ENCODE peak calls at places on chromosome 21, in six cellular contexts. J, X, D, V, G and T are unnamed samples.

GRCh38 chr21:45266518-45267389 is 20.9 kb downstream of the POFUT2 start:
- DNase-seq in D (no peak), J (no peak), V (no peak), G (no peak), X (no peak), T (no peak)

GRCh38 chr21:37555672-37556261 is 189.2 kb downstream of the DYRK1A start:
- DNase-seq in V (no peak), X (no peak), D (no peak), J (no peak), G (no peak), T (no peak)

GRCh38 chr21:19031956-19032355 is 628.4 kb upstream of the TMPRSS15 start:
- DNase-seq in D (no peak), J (no peak), G (no peak), V (no peak), X (no peak), T (no peak)

GRCh38 chr21:16047857-16048256 is 318.1 kb downstream of the USP25 start:
- DNase-seq in D (peak; percentile 46), X (no peak), G (no peak), J (no peak), V (no peak), T (no peak)

GRCh38 chr21:39314155-39315027 is 959 bp upstream of the BRWD1 start:
- DNase-seq in J (peak; percentile 66), D (no peak), V (peak; percentile 61), X (peak; percentile 61), G (peak; percentile 50), T (peak; percentile 16)

GRCh38 chr21:39851219-39851618 is 16.0 kb upstream of the PCP4 start:
- DNase-seq in D (no peak), G (no peak), X (no peak), V (no peak), J (no peak), T (no peak)

GRCh38 chr21:15063821-15064575 is 802 bp downstream of the NRIP1 start:
- DNase-seq in X (peak; percentile 54), G (peak; percentile 41), J (peak; percentile 51), V (peak; percentile 59), D (no peak), T (peak; percentile 21)

GRCh38 chr21:16536661-16537359 is 807.0 kb downstream of the USP25 start:
- DNase-seq in D (no peak), J (no peak), X (no peak), V (no peak), G (no peak), T (no peak)

GRCh38 chr21:30340714-30341573 is 3.5 kb upstream of the KRTAP27-1 start:
- DNase-seq in G (peak; percentile 41), V (peak; percentile 48), J (peak; percentile 58), D (no peak), X (peak; percentile 57), T (peak; percentile 33)

GRCh38 chr21:33734326-33734725 is 92.0 kb downstream of the ITSN1 start:
- DNase-seq in G (no peak), V (no peak), X (no peak), J (no peak), D (peak; percentile 6), T (no peak)

GRCh38 chr21:41641821-41642368 is 125.0 kb downstream of the RIPK4 start:
- DNase-seq in D (peak; percentile 49), V (no peak), G (no peak), J (no peak), X (no peak), T (peak; percentile 72)

GRCh38 chr21:42209801-42210479 is 9.0 kb upstream of the ABCG1 start:
- DNase-seq in X (no peak), D (no peak), G (no peak), J (no peak), V (no peak), T (no peak)

GRCh38 chr21:43979654-43980053 is 32.5 kb upstream of the TRAPPC10 start:
- DNase-seq in X (no peak), D (no peak), V (no peak), J (no peak), G (no peak), T (no peak)
- TF ChIP-seq CTCF in X (no peak), D (no peak), V (no peak), J (no peak), G (no peak), T (no peak)

GRCh38 chr21:26887241-26887640 is 42.0 kb upstream of the ADAMTS1 start:
- DNase-seq in V (no peak), J (no peak), G (no peak), D (no peak), X (no peak), T (no peak)

GRCh38 chr21:26884436-26884835 is 39.2 kb upstream of the ADAMTS1 start:
- DNase-seq in V (no peak), D (no peak), J (no peak), G (no peak), X (no peak), T (no peak)

GRCh38 chr21:26877015-26877414 is 31.8 kb upstream of the ADAMTS1 start:
- DNase-seq in X (no peak), D (no peak), V (no peak), J (no peak), G (no peak), T (no peak)

GRCh38 chr21:26883768-26884167 is 38.6 kb upstream of the ADAMTS1 start:
- DNase-seq in J (no peak), G (no peak), D (no peak), V (no peak), X (no peak), T (no peak)

DNA sequence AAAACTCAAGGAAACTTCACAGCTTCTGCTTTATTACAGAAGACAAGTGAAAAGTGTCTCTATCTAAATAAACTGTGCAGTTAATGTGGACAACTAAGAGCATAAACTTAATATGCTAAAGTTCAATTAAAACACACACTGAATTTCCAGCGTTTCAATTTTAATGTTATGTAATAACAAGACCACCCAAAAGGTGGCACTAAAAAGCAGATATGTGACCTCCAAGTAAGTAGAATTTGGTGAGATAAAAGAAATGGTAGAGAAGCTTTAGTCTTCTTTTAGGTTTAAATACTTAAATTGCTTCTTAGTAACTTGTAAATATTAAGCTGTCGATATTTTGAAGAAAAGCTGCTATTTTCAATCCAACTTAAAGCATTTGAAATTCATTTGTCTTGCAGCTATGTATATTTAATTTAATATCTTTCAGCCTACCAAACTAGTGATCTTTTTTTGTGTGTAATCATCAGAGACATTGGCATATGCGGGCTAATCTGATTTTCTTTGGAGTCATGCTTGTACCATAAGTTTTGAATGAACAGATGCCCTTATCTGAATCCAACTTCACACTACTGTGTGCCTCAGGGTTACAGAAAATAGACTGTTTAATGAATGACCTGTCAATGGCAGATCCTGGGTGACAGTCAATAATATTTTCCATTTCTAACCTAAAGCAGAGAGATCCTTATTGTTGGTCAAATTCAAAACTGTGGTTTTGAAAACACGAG is 36.5 kb upstream of the ADAMTS1 start:
- DNase-seq in J (no peak), X (no peak), D (peak; percentile 8), V (no peak), G (no peak), T (no peak)
- TF ChIP-seq CTCF in J (no peak), X (peak; percentile 48), D (peak; percentile 45), V (peak; percentile 72), G (no peak), T (no peak)

GRCh38 chr21:34795152-34796141 is 126.7 kb downstream of the CLIC6 start:
- DNase-seq in G (peak; percentile 67), X (no peak), D (no peak), J (no peak), V (no peak), T (no peak)
- TF ChIP-seq CTCF in G (no peak), X (no peak), D (no peak), J (no peak), V (no peak), T (no peak)

DNA sequence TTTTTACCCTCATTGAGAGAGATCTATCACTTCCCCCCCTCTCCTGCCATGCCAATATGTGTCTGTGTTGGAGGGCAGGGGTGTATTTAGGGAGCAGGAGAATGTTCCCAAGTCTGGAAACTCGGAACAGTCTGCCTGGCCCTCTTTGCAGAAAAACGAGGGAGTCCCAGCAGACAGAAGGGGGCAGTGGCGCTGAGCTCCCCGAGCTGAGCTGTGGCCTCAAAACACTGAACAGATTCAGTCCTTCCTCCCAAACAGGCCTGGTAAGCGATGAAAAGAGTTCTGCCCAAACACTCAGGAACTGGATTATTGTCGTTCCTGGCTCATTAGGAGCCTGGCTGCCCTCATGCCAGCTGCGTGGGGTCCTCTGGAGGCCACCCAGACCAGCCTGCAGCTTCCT is 981 bp downstream of the CLDN14 start:
- DNase-seq in D (no peak), G (no peak), X (peak; percentile 23), J (peak; percentile 57), V (peak; percentile 21), T (no peak)
- TF ChIP-seq CTCF in D (peak; percentile 38), G (no peak), X (peak; percentile 9), J (no peak), V (no peak), T (no peak)